ENCODE peak calls at places on chromosomes 11 and 22, in four cellular contexts. Y, J, W and P are unnamed samples.

GRCh38 chr11:113538801-113539200 is 63.6 kb upstream of the DRD2 start:
- DNase-seq in Y (no peak), J (no peak), W (no peak), P (no peak)

GRCh38 chr22:20573176-20573829 is 65.9 kb downstream of the MED15 start:
- DNase-seq in Y (peak), J (no peak), W (no peak), P (no peak)

GRCh38 chr11:67384851-67385366 is 6.9 kb upstream of the RAD9A start:
- DNase-seq in Y (peak), J (peak), W (no peak), P (no peak)

GRCh38 chr22:23204541-23205157 is 24.3 kb downstream of the BCR start:
- DNase-seq in Y (peak), J (no peak), W (no peak), P (no peak)

GRCh38 chr11:61700221-61700620 is 20.0 kb downstream of the DAGLA start:
- DNase-seq in Y (peak), J (peak), W (peak), P (no peak)

GRCh38 chr11:19573666-19574065 is 139.0 kb upstream of the NAV2 start:
- DNase-seq in Y (no peak), J (no peak), W (no peak), P (no peak)

GRCh38 chr11:44628730-44629361 is 63.4 kb downstream of the CD82 start:
- DNase-seq in Y (no peak), J (no peak), W (no peak), P (no peak)

GRCh38 chr11:134485316-134485715 is 73.3 kb upstream of the B3GAT1 start:
- DNase-seq in Y (no peak), J (no peak), W (no peak), P (no peak)

GRCh38 chr11:111329306-111330204 is 31.2 kb downstream of the POU2AF3 start:
- DNase-seq in Y (peak), J (no peak), W (no peak), P (no peak)

GRCh38 chr22:45911601-45912271 is 65.2 kb downstream of the WNT7B start:
- DNase-seq in Y (peak), J (no peak), W (no peak), P (no peak)

GRCh38 chr11:81970886-81971285 is 762.8 kb downstream of the FAM181B start:
- DNase-seq in Y (no peak), J (no peak), W (no peak), P (no peak)

GRCh38 chr11:108961095-108961494 is 296.2 kb downstream of the DDX10 start:
- DNase-seq in Y (no peak), J (no peak), W (no peak), P (no peak)

GRCh38 chr11:27395556-27396258 is 32.7 kb upstream of the CCDC34 start:
- DNase-seq in Y (no peak), J (no peak), W (no peak), P (peak)

GRCh38 chr11:46947399-46948077 is 11.0 kb downstream of the CSTPP1 start:
- DNase-seq in Y (no peak), J (no peak), W (no peak), P (no peak)

GRCh38 chr11:2534957-2535672 is 90.3 kb downstream of the KCNQ1 start:
- DNase-seq in Y (no peak), J (no peak), W (no peak), P (no peak)

GRCh38 chr11:4125141-4125540 is 30.5 kb downstream of the RRM1 start:
- DNase-seq in Y (no peak), J (peak), W (no peak), P (no peak)

GRCh38 chr22:35892192-35892591 is 136.4 kb downstream of the RBFOX2 start:
- DNase-seq in Y (peak), J (peak), W (peak), P (no peak)

GRCh38 chr11:63920126-63920869 is 3.3 kb upstream of the RCOR2 start:
- DNase-seq in Y (peak), J (peak), W (no peak), P (no peak)

GRCh38 chr11:7098235-7098832 is 9.5 kb downstream of the RBMXL2 start:
- DNase-seq in Y (peak), J (peak), W (peak), P (peak)

GRCh38 chr11:1203505-1204271 is 19.2 kb upstream of the MUC5B start:
- DNase-seq in Y (no peak), J (no peak), W (no peak), P (no peak)

GRCh38 chr22:35921777-35922176 is 106.8 kb downstream of the RBFOX2 start:
- DNase-seq in Y (peak), J (peak), W (peak), P (peak)

GRCh38 chr11:108664730-108665525 is at the start of gene DDX10:
- DNase-seq in Y (peak), J (peak), W (peak), P (peak)

GRCh38 chr11:112651345-112651744 is 309.9 kb upstream of the NCAM1 start:
- DNase-seq in Y (no peak), J (no peak), W (no peak), P (no peak)

GRCh38 chr22:20536590-20537324 is 29.3 kb downstream of the MED15 start:
- DNase-seq in Y (no peak), J (no peak), W (no peak), P (no peak)

GRCh38 chr22:37345863-37346514 is 63.7 kb downstream of the CYTH4 start:
- DNase-seq in Y (peak), J (peak), W (peak), P (no peak)

GRCh38 chr11:134639586-134640330 is 227.7 kb upstream of the B3GAT1 start:
- DNase-seq in Y (no peak), J (no peak), W (no peak), P (no peak)

GRCh38 chr11:129278586-129279319 is 86.6 kb upstream of the ARHGAP32 start:
- DNase-seq in Y (no peak), J (peak), W (no peak), P (no peak)

GRCh38 chr11:14366936-14367335 is 8.0 kb upstream of the RRAS2 start:
- DNase-seq in Y (no peak), J (no peak), W (no peak), P (no peak)

GRCh38 chr22:46092011-46092410 is 58.3 kb upstream of the PPARA start:
- DNase-seq in Y (peak), J (no peak), W (no peak), P (no peak)

GRCh38 chr11:107006076-107006833 is 12.0 kb downstream of the GUCY1A2 start:
- DNase-seq in Y (no peak), J (no peak), W (no peak), P (no peak)

GRCh38 chr11:65953471-65953870 is 8.1 kb upstream of the SART1 start:
- DNase-seq in Y (no peak), J (no peak), W (no peak), P (no peak)